ENCODE peak calls at places on chromosomes 16 and 17, in six cellular contexts. One of them, this sample, is unnamed.

GRCh38 chr17:20273741-20274500 is 193.4 kb downstream of the LGALS9B start:
- DNase-seq in GM12878: no peak
- DNase-seq in HepG2: no peak
- DNase-seq in K562: no peak
- DNase-seq in GM12892: no peak
- DNase-seq in H1: no peak
- DNase-seq in this sample: no peak

GRCh38 chr16:25747160-25747758 is 55.5 kb downstream of the HS3ST4 start:
- DNase-seq in GM12878: no peak
- DNase-seq in HepG2: no peak
- DNase-seq in K562: peak; percentile 15
- DNase-seq in GM12892: no peak
- DNase-seq in H1: peak; percentile 79
- DNase-seq in this sample: no peak

GRCh38 chr16:52924162-52924561 is 128.5 kb downstream of the CHD9NB start:
- DNase-seq in GM12878: no peak
- DNase-seq in HepG2: no peak
- DNase-seq in K562: no peak
- DNase-seq in GM12892: no peak
- DNase-seq in H1: no peak
- DNase-seq in this sample: no peak

GRCh38 chr17:49548506-49549310 is 27.0 kb upstream of the NXPH3 start:
- DNase-seq in GM12878: no peak
- DNase-seq in HepG2: peak; percentile 45
- DNase-seq in K562: peak; percentile 57
- DNase-seq in GM12892: no peak
- DNase-seq in H1: peak; percentile 85
- DNase-seq in this sample: no peak

GRCh38 chr17:47905221-47905733 is 9.2 kb downstream of the SP2 start:
- DNase-seq in GM12878: no peak
- DNase-seq in HepG2: peak; percentile 52
- DNase-seq in K562: no peak
- DNase-seq in GM12892: no peak
- DNase-seq in H1: no peak
- DNase-seq in this sample: no peak

GRCh38 chr16:56547120-56547948 is 17.5 kb upstream of the MT4 start:
- DNase-seq in GM12878: no peak
- DNase-seq in HepG2: no peak
- DNase-seq in K562: no peak
- DNase-seq in GM12892: no peak
- DNase-seq in H1: peak; percentile 59
- DNase-seq in this sample: no peak

GRCh38 chr17:83064732-83065659 is 14.4 kb upstream of the METRNL start:
- DNase-seq in GM12878: no peak
- DNase-seq in HepG2: no peak
- DNase-seq in K562: no peak
- DNase-seq in GM12892: no peak
- DNase-seq in H1: no peak
- DNase-seq in this sample: no peak

GRCh38 chr17:1731194-1731506 is 6.6 kb downstream of the WDR81 start:
- DNase-seq in GM12878: no peak
- DNase-seq in HepG2: no peak
- DNase-seq in K562: no peak
- DNase-seq in GM12892: no peak
- DNase-seq in H1: no peak
- DNase-seq in this sample: no peak

GRCh38 chr16:83701494-83701893 is 106.3 kb upstream of the HSBP1 start:
- DNase-seq in GM12878: no peak
- DNase-seq in HepG2: peak; percentile 33
- DNase-seq in K562: peak; percentile 52
- DNase-seq in GM12892: no peak
- DNase-seq in H1: peak; percentile 92
- DNase-seq in this sample: no peak

GRCh38 chr17:18925187-18925586 is 26.8 kb upstream of the SLC5A10 start:
- DNase-seq in GM12878: no peak
- DNase-seq in HepG2: peak; percentile 74
- DNase-seq in K562: no peak
- DNase-seq in GM12892: no peak
- DNase-seq in H1: no peak
- DNase-seq in this sample: no peak

GRCh38 chr16:49023095-49023494 is 258.5 kb downstream of the CBLN1 start:
- DNase-seq in GM12878: no peak
- DNase-seq in HepG2: no peak
- DNase-seq in K562: no peak
- DNase-seq in GM12892: no peak
- DNase-seq in H1: no peak
- DNase-seq in this sample: no peak

GRCh38 chr16:88970539-88971065 is 6.4 kb downstream of the CBFA2T3 start:
- DNase-seq in GM12878: no peak
- DNase-seq in HepG2: no peak
- DNase-seq in K562: no peak
- DNase-seq in GM12892: no peak
- DNase-seq in H1: no peak
- DNase-seq in this sample: no peak

GRCh38 chr16:63617990-63618763 is 1503.7 kb downstream of the CDH11 start:
- DNase-seq in GM12878: no peak
- DNase-seq in HepG2: no peak
- DNase-seq in K562: no peak
- DNase-seq in GM12892: no peak
- DNase-seq in H1: no peak
- DNase-seq in this sample: no peak

GRCh38 chr16:46732561-46732960 is 15.6 kb downstream of the MYLK3 start:
- DNase-seq in GM12878: no peak
- DNase-seq in HepG2: no peak
- DNase-seq in K562: no peak
- DNase-seq in GM12892: no peak
- DNase-seq in H1: no peak
- DNase-seq in this sample: no peak

GRCh38 chr17:7767425-7768021 is 50.0 kb downstream of the DNAH2 start:
- DNase-seq in GM12878: no peak
- DNase-seq in HepG2: no peak
- DNase-seq in K562: no peak
- DNase-seq in GM12892: no peak
- DNase-seq in H1: no peak
- DNase-seq in this sample: no peak

GRCh38 chr17:17557796-17558195 is 33.7 kb downstream of the PEMT start:
- DNase-seq in GM12878: no peak
- DNase-seq in HepG2: no peak
- DNase-seq in K562: no peak
- DNase-seq in GM12892: no peak
- DNase-seq in H1: no peak
- DNase-seq in this sample: no peak

GRCh38 chr16:87326151-87326571 is 9.0 kb upstream of the C16orf95 start:
- DNase-seq in GM12878: no peak
- DNase-seq in HepG2: no peak
- DNase-seq in K562: no peak
- DNase-seq in GM12892: no peak
- DNase-seq in H1: no peak
- DNase-seq in this sample: no peak

GRCh38 chr17:82674656-82675475 is 23.6 kb downstream of the RAB40B start:
- DNase-seq in GM12878: no peak
- DNase-seq in HepG2: no peak
- DNase-seq in K562: no peak
- DNase-seq in GM12892: no peak
- DNase-seq in H1: no peak
- DNase-seq in this sample: no peak

GRCh38 chr16:78737630-78738029 is 638.2 kb downstream of the WWOX start:
- DNase-seq in GM12878: no peak
- DNase-seq in HepG2: peak; percentile 22
- DNase-seq in K562: no peak
- DNase-seq in GM12892: no peak
- DNase-seq in H1: no peak
- DNase-seq in this sample: no peak

GRCh38 chr16:17149904-17150483 is 320.8 kb downstream of the XYLT1 start:
- DNase-seq in GM12878: no peak
- DNase-seq in HepG2: peak; percentile 30
- DNase-seq in K562: no peak
- DNase-seq in GM12892: no peak
- DNase-seq in H1: no peak
- DNase-seq in this sample: no peak

GRCh38 chr16:67115649-67116048 is 5.9 kb downstream of the PHAF1 start:
- DNase-seq in GM12878: no peak
- DNase-seq in HepG2: no peak
- DNase-seq in K562: no peak
- DNase-seq in GM12892: no peak
- DNase-seq in H1: no peak
- DNase-seq in this sample: no peak

GRCh38 chr17:17305282-17305801 is 2.2 kb downstream of the NT5M start:
- DNase-seq in GM12878: peak; percentile 50
- DNase-seq in HepG2: peak; percentile 33
- DNase-seq in K562: peak; percentile 38
- DNase-seq in GM12892: peak; percentile 61
- DNase-seq in H1: no peak
- DNase-seq in this sample: peak; percentile 73

GRCh38 chr17:1880851-1881630 is 51.2 kb downstream of the RPA1 start:
- DNase-seq in GM12878: no peak
- DNase-seq in HepG2: no peak
- DNase-seq in K562: no peak
- DNase-seq in GM12892: no peak
- DNase-seq in H1: no peak
- DNase-seq in this sample: no peak

GRCh38 chr17:39461911-39462641 is 790 bp downstream of the CDK12 start:
- DNase-seq in GM12878: peak; percentile 32
- DNase-seq in HepG2: peak; percentile 36
- DNase-seq in K562: peak; percentile 81
- DNase-seq in GM12892: no peak
- DNase-seq in H1: peak; percentile 54
- DNase-seq in this sample: no peak

GRCh38 chr17:27701963-27702362 is 71.0 kb downstream of the LGALS9 start:
- DNase-seq in GM12878: no peak
- DNase-seq in HepG2: no peak
- DNase-seq in K562: no peak
- DNase-seq in GM12892: no peak
- DNase-seq in H1: no peak
- DNase-seq in this sample: no peak

GRCh38 chr17:55728833-55729232 is 6.2 kb upstream of the TMEM100 start:
- DNase-seq in GM12878: no peak
- DNase-seq in HepG2: no peak
- DNase-seq in K562: no peak
- DNase-seq in GM12892: no peak
- DNase-seq in H1: no peak
- DNase-seq in this sample: no peak
- TF ChIP-seq POLR2AphosphoS5 in GM12878: no peak
- TF ChIP-seq POLR2AphosphoS5 in HepG2: no peak
- TF ChIP-seq POLR2AphosphoS5 in K562: no peak
- TF ChIP-seq POLR2AphosphoS5 in GM12892: no peak
- TF ChIP-seq POLR2AphosphoS5 in H1: no peak
- TF ChIP-seq POLR2AphosphoS5 in this sample: no peak

GRCh38 chr16:68257251-68257905 is 6.9 kb upstream of the SLC7A6 start:
- DNase-seq in GM12878: no peak
- DNase-seq in HepG2: no peak
- DNase-seq in K562: no peak
- DNase-seq in GM12892: peak; percentile 83
- DNase-seq in H1: no peak
- DNase-seq in this sample: peak; percentile 81
- TF ChIP-seq POLR2A in GM12878: no peak
- TF ChIP-seq POLR2A in HepG2: no peak
- TF ChIP-seq POLR2A in K562: no peak
- TF ChIP-seq POLR2A in GM12892: no peak
- TF ChIP-seq POLR2A in H1: no peak
- TF ChIP-seq POLR2A in this sample: no peak

GRCh38 chr17:36461330-36462110 is 25.0 kb upstream of the ZNHIT3 start:
- DNase-seq in GM12878: no peak
- DNase-seq in HepG2: no peak
- DNase-seq in K562: no peak
- DNase-seq in GM12892: no peak
- DNase-seq in H1: no peak
- DNase-seq in this sample: no peak
- TF ChIP-seq TAF1 in GM12878: no peak
- TF ChIP-seq TAF1 in HepG2: no peak
- TF ChIP-seq TAF1 in K562: no peak
- TF ChIP-seq TAF1 in GM12892: no peak
- TF ChIP-seq TAF1 in H1: no peak
- TF ChIP-seq TAF1 in this sample: no peak

GRCh38 chr16:11229906-11230305 is 26.1 kb downstream of the SOCS1 start:
- DNase-seq in GM12878: no peak
- DNase-seq in HepG2: no peak
- DNase-seq in K562: no peak
- DNase-seq in GM12892: no peak
- DNase-seq in H1: no peak
- DNase-seq in this sample: no peak
- TF ChIP-seq POLR2AphosphoS5 in GM12878: no peak
- TF ChIP-seq POLR2AphosphoS5 in HepG2: no peak
- TF ChIP-seq POLR2AphosphoS5 in K562: no peak
- TF ChIP-seq POLR2AphosphoS5 in GM12892: no peak
- TF ChIP-seq POLR2AphosphoS5 in H1: no peak
- TF ChIP-seq POLR2AphosphoS5 in this sample: no peak

This sample was measured in GM12891.